ENCODE peak calls at places on chromosomes 16 and 17, in five cellular contexts. G, B, A, P and E are unnamed samples.

GRCh38 chr16:49590166-49590871 is 216.7 kb downstream of the C16orf78 start:
- DNase-seq in G (no peak), A (no peak), P (no peak), B (no peak), E (no peak)

GRCh38 chr17:18185391-18185790 is 1.8 kb downstream of the ALKBH5 start:
- DNase-seq in G (peak), P (no peak), A (peak), B (no peak), E (no peak)

GRCh38 chr16:13909872-13910303 is 10.1 kb upstream of the ERCC4 start:
- DNase-seq in A (peak), B (peak), G (peak), P (no peak), E (no peak)

GRCh38 chr17:66509913-66510312 is 207.5 kb downstream of the PRKCA start:
- DNase-seq in B (no peak), P (no peak), A (no peak), G (no peak), E (no peak)

GRCh38 chr16:72612271-72612670 is 435.7 kb downstream of the ZFHX3 start:
- DNase-seq in P (no peak), A (peak), B (no peak), G (peak), E (no peak)

GRCh38 chr17:63196772-63197335 is 230.8 kb downstream of the TANC2 start:
- DNase-seq in A (no peak), B (no peak), G (no peak), P (no peak), E (no peak)

GRCh38 chr16:87350681-87351319 is 32.8 kb downstream of the FBXO31 start:
- DNase-seq in A (peak), B (no peak), P (no peak), G (peak), E (peak)

GRCh38 chr17:59856859-59857794 is 35.6 kb downstream of the TUBD1 start:
- DNase-seq in G (no peak), P (no peak), A (no peak), B (no peak), E (no peak)

GRCh38 chr16:78668393-78668792 is 568.9 kb downstream of the WWOX start:
- DNase-seq in A (no peak), G (no peak), P (no peak), B (no peak), E (no peak)

GRCh38 chr17:32497431-32498205 is 10.8 kb downstream of the CDK5R1 start:
- DNase-seq in P (no peak), G (peak), A (peak), B (no peak), E (peak)

GRCh38 chr17:46982577-46982976 is 3.5 kb upstream of the RPRML start:
- DNase-seq in G (no peak), P (no peak), A (no peak), B (no peak), E (no peak)

GRCh38 chr17:62787358-62787757 is 20.8 kb downstream of the MARCHF10 start:
- DNase-seq in B (no peak), G (peak), P (no peak), A (no peak), E (no peak)

GRCh38 chr16:31138621-31139578 is 3.4 kb upstream of the PRSS8 start:
- DNase-seq in P (no peak), A (peak), G (peak), B (peak), E (peak)

GRCh38 chr17:28828294-28829040 is 14.1 kb downstream of the FAM222B start:
- DNase-seq in P (no peak), A (peak), B (no peak), G (peak), E (no peak)

GRCh38 chr16:19003935-19004334 is 20.2 kb downstream of the TMC7 start:
- DNase-seq in G (no peak), B (no peak), A (no peak), P (no peak), E (no peak)

GRCh38 chr16:56950881-56951771 is 10.6 kb upstream of the CETP start:
- DNase-seq in B (peak), G (peak), A (peak), P (peak), E (no peak)

GRCh38 chr17:61410100-61410551 is 10.5 kb downstream of the TBX2 start:
- DNase-seq in P (no peak), B (no peak), G (no peak), A (no peak), E (peak)

GRCh38 chr17:32519769-32520701 is 33.2 kb downstream of the CDK5R1 start:
- DNase-seq in P (no peak), A (peak), G (peak), B (no peak), E (no peak)

GRCh38 chr16:57131351-57131970 is 39.1 kb downstream of the CPNE2 start:
- DNase-seq in P (no peak), G (no peak), A (no peak), B (no peak), E (no peak)

GRCh38 chr17:55563363-55563762 is 52.1 kb upstream of the SMIM36 start:
- DNase-seq in G (no peak), B (no peak), A (no peak), P (peak), E (no peak)

GRCh38 chr17:10117085-10117484 is 81.3 kb downstream of the GAS7 start:
- DNase-seq in P (no peak), A (no peak), G (no peak), B (no peak), E (no peak)

GRCh38 chr16:53884748-53885147 is 180.8 kb downstream of the FTO start:
- DNase-seq in P (no peak), G (peak), A (peak), B (no peak), E (no peak)

GRCh38 chr17:13135496-13135895 is 117.7 kb upstream of the ELAC2 start:
- DNase-seq in G (no peak), A (no peak), P (no peak), B (no peak), E (no peak)

GRCh38 chr16:30882429-30883310 is 11.2 kb downstream of the BCL7C start:
- DNase-seq in P (no peak), A (no peak), B (no peak), G (no peak), E (no peak)

GRCh38 chr17:76080934-76081287 is 1.9 kb downstream of the ZACN start:
- DNase-seq in A (no peak), B (no peak), G (no peak), P (no peak), E (no peak)

GRCh38 chr17:40551091-40551873 is 14.0 kb downstream of the CCR7 start:
- DNase-seq in G (peak), P (no peak), A (peak), B (peak), E (peak)

GRCh38 chr16:84985079-84986065 is 26.0 kb downstream of the ZDHHC7 start:
- DNase-seq in P (no peak), A (peak), B (no peak), G (peak), E (peak)

GRCh38 chr17:50056217-50056960 is 479 bp downstream of the ITGA3 start:
- DNase-seq in A (peak), G (peak), B (peak), P (peak), E (peak)